ENCODE peak calls at places on chromosomes 16 and 17, in ten cellular contexts. One of them, this sample, is unnamed. For H3K9me2, the result is how much of the 10 kb centered on the place peaks cover.

GRCh38 chr17:65723356-65723928 is 162.0 kb upstream of the AXIN2 start:
- DNase-seq in GM23338: no peak
- DNase-seq in OCI-LY7: no peak
- DNase-seq in HCT116: no peak
- DNase-seq in GM23248: peak
- DNase-seq in hepatocyte: no peak
- DNase-seq in MM.1S: no peak
- DNase-seq in Karpas-422: no peak
- DNase-seq in PC-3: peak
- DNase-seq in SK-N-SH: no peak
- DNase-seq in this sample: no peak

GRCh38 chr16:11256657-11257130 is 690 bp upstream of the SOCS1 start:
- DNase-seq in GM23338: peak
- DNase-seq in OCI-LY7: no peak
- DNase-seq in HCT116: no peak
- DNase-seq in GM23248: peak
- DNase-seq in hepatocyte: peak
- DNase-seq in MM.1S: no peak
- DNase-seq in Karpas-422: no peak
- DNase-seq in PC-3: peak
- DNase-seq in SK-N-SH: peak
- DNase-seq in this sample: no peak

GRCh38 chr16:75282811-75283281 is 31.4 kb upstream of the BCAR1 start:
- DNase-seq in GM23338: peak
- DNase-seq in OCI-LY7: no peak
- DNase-seq in HCT116: no peak
- DNase-seq in GM23248: peak
- DNase-seq in hepatocyte: no peak
- DNase-seq in MM.1S: no peak
- DNase-seq in Karpas-422: no peak
- DNase-seq in PC-3: no peak
- DNase-seq in SK-N-SH: peak
- DNase-seq in this sample: peak

GRCh38 chr16:35564148-35564547 is 2104.7 kb downstream of the TP53TG3F start:
- DNase-seq in GM23338: peak
- DNase-seq in OCI-LY7: no peak
- DNase-seq in HCT116: no peak
- DNase-seq in GM23248: no peak
- DNase-seq in hepatocyte: no peak
- DNase-seq in MM.1S: no peak
- DNase-seq in Karpas-422: no peak
- DNase-seq in PC-3: no peak
- DNase-seq in SK-N-SH: no peak
- DNase-seq in this sample: no peak

GRCh38 chr16:74625500-74626350 is 18.8 kb upstream of the GLG1 start:
- DNase-seq in GM23338: no peak
- DNase-seq in OCI-LY7: no peak
- DNase-seq in HCT116: no peak
- DNase-seq in GM23248: no peak
- DNase-seq in hepatocyte: no peak
- DNase-seq in MM.1S: no peak
- DNase-seq in Karpas-422: no peak
- DNase-seq in PC-3: no peak
- DNase-seq in SK-N-SH: no peak
- DNase-seq in this sample: no peak

GRCh38 chr16:66886346-66886745 is 6.0 kb downstream of the PDP2 start:
- DNase-seq in GM23338: no peak
- DNase-seq in OCI-LY7: no peak
- DNase-seq in HCT116: no peak
- DNase-seq in GM23248: peak
- DNase-seq in hepatocyte: no peak
- DNase-seq in MM.1S: no peak
- DNase-seq in Karpas-422: no peak
- DNase-seq in PC-3: no peak
- DNase-seq in SK-N-SH: no peak
- DNase-seq in this sample: no peak

GRCh38 chr17:48174833-48175232 is 67.3 kb downstream of the SNX11 start:
- DNase-seq in GM23338: no peak
- DNase-seq in OCI-LY7: no peak
- DNase-seq in HCT116: no peak
- DNase-seq in GM23248: no peak
- DNase-seq in hepatocyte: no peak
- DNase-seq in MM.1S: no peak
- DNase-seq in Karpas-422: no peak
- DNase-seq in PC-3: no peak
- DNase-seq in SK-N-SH: no peak
- DNase-seq in this sample: no peak

GRCh38 chr16:566475-567361 is at the start of gene NHLRC4:
- DNase-seq in GM23338: peak
- DNase-seq in OCI-LY7: peak
- DNase-seq in HCT116: no peak
- DNase-seq in GM23248: peak
- DNase-seq in hepatocyte: peak
- DNase-seq in MM.1S: peak
- DNase-seq in Karpas-422: peak
- DNase-seq in PC-3: no peak
- DNase-seq in SK-N-SH: peak
- DNase-seq in this sample: no peak

GRCh38 chr17:29154516-29155234 is 25.5 kb downstream of the MYO18A start:
- DNase-seq in GM23338: no peak
- DNase-seq in OCI-LY7: no peak
- DNase-seq in HCT116: no peak
- DNase-seq in GM23248: peak
- DNase-seq in hepatocyte: no peak
- DNase-seq in MM.1S: no peak
- DNase-seq in Karpas-422: no peak
- DNase-seq in PC-3: no peak
- DNase-seq in SK-N-SH: no peak
- DNase-seq in this sample: peak

GRCh38 chr17:67922503-67922902 is 73.8 kb downstream of the C17orf58 start:
- DNase-seq in GM23338: no peak
- DNase-seq in OCI-LY7: no peak
- DNase-seq in HCT116: no peak
- DNase-seq in GM23248: no peak
- DNase-seq in hepatocyte: no peak
- DNase-seq in MM.1S: no peak
- DNase-seq in Karpas-422: no peak
- DNase-seq in PC-3: no peak
- DNase-seq in SK-N-SH: no peak
- DNase-seq in this sample: no peak

GRCh38 chr17:78883533-78884131 is 19.4 kb downstream of the CEP295NL start:
- DNase-seq in GM23338: peak
- DNase-seq in OCI-LY7: no peak
- DNase-seq in HCT116: peak
- DNase-seq in GM23248: peak
- DNase-seq in hepatocyte: peak
- DNase-seq in MM.1S: no peak
- DNase-seq in Karpas-422: no peak
- DNase-seq in PC-3: peak
- DNase-seq in SK-N-SH: peak
- DNase-seq in this sample: peak

GRCh38 chr17:72104164-72104862 is 16.5 kb upstream of the SOX9 start:
- DNase-seq in GM23338: no peak
- DNase-seq in OCI-LY7: no peak
- DNase-seq in HCT116: no peak
- DNase-seq in GM23248: no peak
- DNase-seq in hepatocyte: no peak
- DNase-seq in MM.1S: no peak
- DNase-seq in Karpas-422: no peak
- DNase-seq in PC-3: peak
- DNase-seq in SK-N-SH: no peak
- DNase-seq in this sample: peak

GRCh38 chr16:16908058-16908457 is 529.1 kb downstream of the NPIPA7 start:
- DNase-seq in GM23338: no peak
- DNase-seq in OCI-LY7: no peak
- DNase-seq in HCT116: no peak
- DNase-seq in GM23248: no peak
- DNase-seq in hepatocyte: no peak
- DNase-seq in MM.1S: no peak
- DNase-seq in Karpas-422: no peak
- DNase-seq in PC-3: no peak
- DNase-seq in SK-N-SH: no peak
- DNase-seq in this sample: no peak

GRCh38 chr17:45070809-45071208 is 9.7 kb downstream of the NMT1 start:
- DNase-seq in GM23338: no peak
- DNase-seq in OCI-LY7: no peak
- DNase-seq in HCT116: no peak
- DNase-seq in GM23248: no peak
- DNase-seq in hepatocyte: no peak
- DNase-seq in MM.1S: no peak
- DNase-seq in Karpas-422: no peak
- DNase-seq in PC-3: no peak
- DNase-seq in SK-N-SH: no peak
- DNase-seq in this sample: no peak

GRCh38 chr17:45073414-45074070 is 12.4 kb downstream of the NMT1 start:
- DNase-seq in GM23338: no peak
- DNase-seq in OCI-LY7: no peak
- DNase-seq in HCT116: no peak
- DNase-seq in GM23248: peak
- DNase-seq in hepatocyte: peak
- DNase-seq in MM.1S: no peak
- DNase-seq in Karpas-422: no peak
- DNase-seq in PC-3: no peak
- DNase-seq in SK-N-SH: no peak
- DNase-seq in this sample: no peak

DNA sequence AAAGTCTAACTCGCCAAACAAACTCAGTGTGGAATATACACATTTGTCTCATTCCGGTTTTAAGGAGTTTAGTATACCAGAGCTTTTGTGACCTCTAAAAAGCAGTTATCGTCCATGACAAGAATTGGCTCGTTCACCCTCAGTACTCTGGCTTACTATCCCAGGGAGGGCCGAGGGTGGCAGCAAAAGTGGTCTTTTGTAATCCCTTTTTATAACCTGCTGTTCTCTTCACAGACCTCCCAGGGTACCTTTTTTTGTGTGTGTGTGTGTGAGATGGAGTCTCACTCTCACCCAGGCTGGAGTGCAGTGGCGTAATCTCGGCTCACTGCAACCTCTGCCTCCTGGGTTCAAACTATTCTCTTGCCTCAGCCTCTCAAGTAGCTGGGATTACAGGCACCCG is 8.9 kb downstream of the NMT1 start:
- DNase-seq in GM23338: no peak
- DNase-seq in OCI-LY7: no peak
- DNase-seq in HCT116: no peak
- DNase-seq in GM23248: no peak
- DNase-seq in hepatocyte: no peak
- DNase-seq in MM.1S: no peak
- DNase-seq in Karpas-422: no peak
- DNase-seq in PC-3: no peak
- DNase-seq in SK-N-SH: no peak
- DNase-seq in this sample: no peak
- H3K9me2 ChIP-seq in GM23338: under half
- H3K9me2 ChIP-seq in OCI-LY7: under half
- H3K9me2 ChIP-seq in HCT116: under half
- H3K9me2 ChIP-seq in GM23248: under half
- H3K9me2 ChIP-seq in hepatocyte: under half
- H3K9me2 ChIP-seq in MM.1S: under half
- H3K9me2 ChIP-seq in Karpas-422: under half
- H3K9me2 ChIP-seq in PC-3: under half
- H3K9me2 ChIP-seq in SK-N-SH: under half
- H3K9me2 ChIP-seq in this sample: under half

DNA sequence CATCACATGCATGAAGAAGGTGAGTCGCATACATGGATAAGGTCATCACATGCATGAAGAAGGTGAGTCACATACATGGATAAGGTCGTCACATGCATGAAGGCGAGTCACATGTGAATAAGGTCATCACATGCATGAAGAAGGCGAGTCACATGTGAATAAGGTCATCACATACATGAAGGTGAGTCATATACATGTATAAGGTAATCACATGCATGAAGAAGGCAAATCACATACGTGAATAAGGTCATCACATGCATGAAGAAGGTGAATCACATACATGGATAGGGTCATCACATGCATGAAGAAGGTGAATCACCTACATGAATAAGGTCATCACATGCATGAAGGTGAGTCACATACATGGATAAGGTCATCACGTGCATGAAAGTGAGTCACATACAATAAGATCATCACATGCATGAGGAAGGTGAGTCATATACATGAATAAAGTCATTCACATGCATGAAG is 105.1 kb upstream of the SDK2 start:
- DNase-seq in GM23338: no peak
- DNase-seq in OCI-LY7: no peak
- DNase-seq in HCT116: no peak
- DNase-seq in GM23248: peak
- DNase-seq in hepatocyte: no peak
- DNase-seq in MM.1S: no peak
- DNase-seq in Karpas-422: no peak
- DNase-seq in PC-3: peak
- DNase-seq in SK-N-SH: no peak
- DNase-seq in this sample: no peak
- H3K9me2 ChIP-seq in GM23338: under half
- H3K9me2 ChIP-seq in OCI-LY7: under half
- H3K9me2 ChIP-seq in HCT116: under half
- H3K9me2 ChIP-seq in GM23248: under half
- H3K9me2 ChIP-seq in hepatocyte: under half
- H3K9me2 ChIP-seq in MM.1S: under half
- H3K9me2 ChIP-seq in Karpas-422: under half
- H3K9me2 ChIP-seq in PC-3: under half
- H3K9me2 ChIP-seq in SK-N-SH: under half
- H3K9me2 ChIP-seq in this sample: under half

DNA sequence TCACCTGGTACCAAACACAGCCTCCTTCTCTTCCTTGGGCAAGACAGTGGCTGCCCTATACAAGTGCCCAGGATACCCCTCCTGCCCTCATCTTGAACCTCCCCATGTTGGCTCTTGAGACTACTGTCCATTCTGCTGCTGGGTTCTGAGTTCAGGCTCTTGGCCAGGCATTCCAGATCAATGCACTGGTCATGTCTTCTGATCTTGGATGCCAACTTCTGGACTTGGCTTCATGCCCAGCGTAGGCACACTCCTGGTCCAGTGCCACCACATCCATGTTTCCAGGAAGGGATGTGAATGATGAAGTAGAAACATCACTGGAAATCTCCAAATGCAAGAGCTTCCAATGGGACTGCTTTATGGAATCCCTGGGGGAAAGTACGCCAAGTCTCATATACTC is 51.5 kb downstream of the DYNLRB2 start:
- DNase-seq in GM23338: no peak
- DNase-seq in OCI-LY7: no peak
- DNase-seq in HCT116: no peak
- DNase-seq in GM23248: no peak
- DNase-seq in hepatocyte: no peak
- DNase-seq in MM.1S: no peak
- DNase-seq in Karpas-422: no peak
- DNase-seq in PC-3: no peak
- DNase-seq in SK-N-SH: no peak
- DNase-seq in this sample: no peak
- H3K9me2 ChIP-seq in GM23338: under half
- H3K9me2 ChIP-seq in OCI-LY7: under half
- H3K9me2 ChIP-seq in HCT116: under half
- H3K9me2 ChIP-seq in GM23248: under half
- H3K9me2 ChIP-seq in hepatocyte: under half
- H3K9me2 ChIP-seq in MM.1S: under half
- H3K9me2 ChIP-seq in Karpas-422: under half
- H3K9me2 ChIP-seq in PC-3: under half
- H3K9me2 ChIP-seq in SK-N-SH: under half
- H3K9me2 ChIP-seq in this sample: under half

DNA sequence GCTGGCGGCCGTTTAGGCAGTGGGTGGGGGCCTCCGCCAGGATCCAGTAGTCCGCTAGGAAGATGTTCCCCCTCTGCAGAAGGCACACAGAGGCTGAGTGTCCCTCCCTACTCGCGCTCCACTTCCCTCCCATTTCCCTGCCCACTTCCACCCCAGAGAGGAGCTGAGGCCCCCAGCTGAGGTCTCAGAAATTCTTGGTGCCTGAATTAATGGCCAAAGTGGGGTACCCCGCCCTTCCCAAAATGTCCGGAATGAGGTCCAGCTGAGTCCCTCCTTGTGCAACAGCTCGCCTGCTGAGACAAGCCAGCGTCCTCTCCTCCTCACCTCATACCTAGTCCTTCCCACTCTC is 7.9 kb downstream of the ALOXE3 start:
- DNase-seq in GM23338: no peak
- DNase-seq in OCI-LY7: no peak
- DNase-seq in HCT116: no peak
- DNase-seq in GM23248: no peak
- DNase-seq in hepatocyte: no peak
- DNase-seq in MM.1S: no peak
- DNase-seq in Karpas-422: no peak
- DNase-seq in PC-3: no peak
- DNase-seq in SK-N-SH: no peak
- DNase-seq in this sample: no peak
- H3K9me2 ChIP-seq in GM23338: under half
- H3K9me2 ChIP-seq in OCI-LY7: under half
- H3K9me2 ChIP-seq in HCT116: under half
- H3K9me2 ChIP-seq in GM23248: under half
- H3K9me2 ChIP-seq in hepatocyte: under half
- H3K9me2 ChIP-seq in MM.1S: under half
- H3K9me2 ChIP-seq in Karpas-422: under half
- H3K9me2 ChIP-seq in PC-3: under half
- H3K9me2 ChIP-seq in SK-N-SH: under half
- H3K9me2 ChIP-seq in this sample: under half

This sample was measured in PC-9.